ENCODE peak calls at places on chromosomes 4 and X, in six cellular contexts. O is CD8-positive, alpha-beta T cell; V is AG10803; T is HFF-Myc; A is GM12865; F is bronchial epithelial cell. N is an unnamed sample.

GRCh38 chr4:176185068-176185467 is 10.3 kb downstream of the SPATA4 start:
- DNase-seq in O (no peak), V (peak), T (no peak), A (no peak), F (peak), N (peak)

GRCh38 chrX:1222511-1223252 is 10.2 kb upstream of the CRLF2 start:
- DNase-seq in O (no peak), V (peak), T (no peak), A (no peak), F (peak), N (peak)

GRCh38 chr4:168082379-168082778 is 10.0 kb upstream of the ANXA10 start:
- DNase-seq in O (no peak), V (no peak), T (no peak), A (no peak), F (no peak), N (no peak)

GRCh38 chr4:39051454-39051853 is 10.6 kb upstream of the KLHL5 start:
- DNase-seq in O (no peak), V (no peak), T (no peak), A (no peak), F (no peak), N (no peak)

GRCh38 chr4:183130328-183131155 is 31.5 kb downstream of the WWC2 start:
- DNase-seq in O (no peak), V (peak), T (no peak), A (no peak), F (peak), N (peak)

GRCh38 chrX:10450959-10451355 is 169.4 kb downstream of the MID1 start:
- DNase-seq in O (no peak), V (no peak), T (no peak), A (no peak), F (no peak), N (no peak)

GRCh38 chr4:168484626-168485025 is 4.3 kb upstream of the DDX60L start:
- DNase-seq in O (no peak), V (peak), T (no peak), A (no peak), F (peak), N (peak)

GRCh38 chr4:169254546-169254983 is 16.2 kb downstream of the SH3RF1 start:
- DNase-seq in O (no peak), V (peak), T (peak), A (no peak), F (peak), N (peak)

GRCh38 chr4:25090516-25090915 is 59.8 kb upstream of the LGI2 start:
- DNase-seq in O (no peak), V (no peak), T (no peak), A (no peak), F (no peak), N (no peak)

GRCh38 chr4:145069361-145069760 is 28.6 kb downstream of the ANAPC10 start:
- DNase-seq in O (no peak), V (peak), T (no peak), A (no peak), F (peak), N (peak)

GRCh38 chr4:57442834-57443291 is 332.7 kb upstream of the IGFBP7 start:
- DNase-seq in O (no peak), V (peak), T (peak), A (peak), F (peak), N (peak)

GRCh38 chr4:145736241-145736831 is 56.4 kb downstream of the C4orf51 start:
- DNase-seq in O (no peak), V (peak), T (no peak), A (no peak), F (no peak), N (peak)

GRCh38 chr4:128510850-128511249 is 223.2 kb upstream of the PGRMC2 start:
- DNase-seq in O (no peak), V (no peak), T (no peak), A (no peak), F (no peak), N (no peak)

GRCh38 chrX:129777218-129777768 is 2.5 kb upstream of the SASH3 start:
- DNase-seq in O (peak), V (no peak), T (no peak), A (peak), F (peak), N (no peak)

GRCh38 chr4:61332671-61333070 is 132.5 kb downstream of the ADGRL3 start:
- DNase-seq in O (no peak), V (no peak), T (no peak), A (no peak), F (no peak), N (no peak)

GRCh38 chrX:55919367-55920221 is 202.0 kb downstream of the RRAGB start:
- DNase-seq in O (no peak), V (no peak), T (no peak), A (peak), F (no peak), N (peak)

GRCh38 chrX:100880368-100880767 is 6.2 kb upstream of the NOX1 start:
- DNase-seq in O (no peak), V (no peak), T (no peak), A (no peak), F (no peak), N (no peak)

GRCh38 chr4:162232349-162232748 is 68.5 kb upstream of the FSTL5 start:
- DNase-seq in O (no peak), V (no peak), T (no peak), A (no peak), F (no peak), N (no peak)

GRCh38 chrX:94288325-94288724 is 614.3 kb downstream of the FAM133A start:
- DNase-seq in O (no peak), V (no peak), T (no peak), A (no peak), F (peak), N (peak)

GRCh38 chr4:174553828-174554227 is 31.5 kb upstream of the HPGD start:
- DNase-seq in O (no peak), V (peak), T (peak), A (no peak), F (peak), N (peak)

GRCh38 chr4:1300466-1301455 is 11.1 kb downstream of the MAEA start:
- DNase-seq in O (no peak), V (peak), T (no peak), A (no peak), F (peak), N (peak)

GRCh38 chrX:31435592-31435991 is 363.8 kb upstream of the FTHL17 start:
- DNase-seq in O (no peak), V (peak), T (no peak), A (no peak), F (no peak), N (no peak)

GRCh38 chr4:72629540-72629939 is 60.5 kb upstream of the ADAMTS3 start:
- DNase-seq in O (no peak), V (peak), T (no peak), A (no peak), F (peak), N (peak)

DNA sequence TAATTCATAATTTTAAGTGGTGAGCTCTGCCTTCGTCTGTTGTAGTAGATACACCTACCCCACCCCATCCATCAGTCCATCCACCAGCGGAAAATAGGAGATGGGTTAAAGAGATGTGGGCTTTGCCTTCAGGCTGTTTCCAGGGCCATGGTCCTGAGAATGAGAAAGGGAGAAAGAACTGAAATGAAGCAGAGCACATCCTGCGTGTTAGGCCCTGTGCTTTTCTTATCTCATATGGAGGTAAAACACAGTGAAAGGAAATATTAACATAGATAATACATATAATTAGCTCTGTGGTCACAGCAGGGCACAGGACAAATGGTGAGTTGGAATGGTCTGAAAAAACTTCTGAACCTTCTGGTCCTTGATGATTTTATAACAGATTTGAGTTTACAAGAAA is 393.5 kb downstream of the BMPR1B start:
- DNase-seq in O (no peak), V (no peak), T (no peak), A (no peak), F (no peak), N (no peak)
- TF ChIP-seq CTCF in O (no peak), V (no peak), T (no peak), A (no peak), F (no peak), N (no peak)

GRCh38 chrX:134144231-134144630 is 92.8 kb upstream of the CCDC160 start:
- DNase-seq in O (no peak), V (no peak), T (no peak), A (peak), F (peak), N (peak)
- TF ChIP-seq CTCF in O (no peak), V (peak), T (peak), A (peak), F (peak), N (peak)

GRCh38 chrX:124223524-124223923 is 108.9 kb upstream of the TEX13D start:
- DNase-seq in O (no peak), V (no peak), T (no peak), A (no peak), F (no peak), N (no peak)
- TF ChIP-seq CTCF in O (no peak), V (no peak), T (peak), A (no peak), F (no peak), N (no peak)

GRCh38 chr4:4541661-4542570 is at the start of gene STX18:
- DNase-seq in O (peak), V (peak), T (peak), A (peak), F (peak), N (peak)
- TF ChIP-seq CTCF in O (no peak), V (no peak), T (no peak), A (no peak), F (peak), N (no peak)

GRCh38 chr4:143021384-143021783 is 163.3 kb upstream of the USP38 start:
- DNase-seq in O (no peak), V (no peak), T (no peak), A (peak), F (no peak), N (no peak)
- TF ChIP-seq CTCF in O (no peak), V (no peak), T (no peak), A (no peak), F (no peak), N (no peak)

DNA sequence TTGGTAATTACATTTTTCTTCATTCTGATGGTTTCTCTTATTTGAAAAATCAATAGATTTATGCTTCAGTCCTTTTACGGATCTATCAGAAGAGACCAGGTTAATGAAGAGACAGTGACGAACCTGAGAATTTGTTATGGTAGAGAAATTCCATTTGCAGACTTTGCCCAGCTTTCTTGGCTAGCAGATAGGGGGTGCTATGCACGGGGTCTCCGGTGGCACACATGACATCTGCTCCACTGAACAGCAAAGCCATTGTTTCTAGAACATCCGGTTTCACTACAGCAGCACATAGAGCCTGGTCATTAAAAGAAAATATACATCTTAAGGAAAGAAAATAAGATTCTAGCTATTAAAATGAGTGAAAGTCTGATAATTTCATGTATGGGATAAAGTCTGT is 85.1 kb downstream of the ARAP2 start:
- DNase-seq in O (no peak), V (no peak), T (no peak), A (no peak), F (no peak), N (no peak)
- TF ChIP-seq CTCF in O (no peak), V (no peak), T (no peak), A (no peak), F (no peak), N (no peak)

GRCh38 chrX:68841251-68842049 is 12.6 kb downstream of the EFNB1 start:
- DNase-seq in O (no peak), V (no peak), T (no peak), A (no peak), F (no peak), N (peak)

GRCh38 chrX:68842781-68843581 is 14.2 kb downstream of the EFNB1 start:
- DNase-seq in O (no peak), V (no peak), T (no peak), A (no peak), F (peak), N (peak)

GRCh38 chrX:68842351-68842750 is 13.5 kb downstream of the EFNB1 start:
- DNase-seq in O (no peak), V (no peak), T (no peak), A (no peak), F (peak), N (peak)

GRCh38 chrX:68846536-68846935 is 17.7 kb downstream of the EFNB1 start:
- DNase-seq in O (no peak), V (no peak), T (no peak), A (no peak), F (no peak), N (no peak)

DNA sequence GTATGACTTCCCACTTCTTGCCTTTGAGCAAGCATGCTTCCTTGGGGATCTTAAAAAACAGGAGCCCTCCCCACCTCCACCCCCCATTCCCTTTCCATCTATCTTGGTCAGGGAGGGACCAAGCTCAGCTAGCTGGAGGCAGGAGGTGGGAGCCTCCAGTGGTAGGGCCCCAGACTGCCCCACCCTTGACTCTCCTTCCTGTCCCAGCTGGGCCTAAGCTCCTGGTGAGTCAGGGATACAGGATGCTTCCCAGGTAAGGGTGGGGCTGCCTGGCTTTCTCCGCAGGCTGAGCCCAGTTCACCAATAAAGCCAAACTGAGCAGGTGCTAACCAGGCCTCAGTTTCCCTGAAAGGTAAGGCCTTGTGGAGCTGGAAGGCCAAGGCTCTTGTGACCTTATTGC is 15.2 kb downstream of the EFNB1 start:
- DNase-seq in O (no peak), V (no peak), T (no peak), A (no peak), F (peak), N (peak)
- TF ChIP-seq CTCF in O (no peak), V (no peak), T (no peak), A (no peak), F (no peak), N (no peak)